ENCODE peak calls at places on chromosomes 16 and 17, in eight cellular contexts. One of them, this sample, is unnamed.

GRCh38 chr16:85649411-85649977 is 36.4 kb downstream of the GSE1 start:
- DNase-seq in WTC11: no peak
- DNase-seq in H9: no peak
- DNase-seq in adrenal gland: no peak
- DNase-seq in cardiac muscle cell: no peak
- DNase-seq in RWPE1: no peak
- DNase-seq in GM12878: no peak
- DNase-seq in AG10803: no peak
- DNase-seq in this sample: no peak

GRCh38 chr17:67759355-67760171 is 41.8 kb downstream of the NOL11 start:
- DNase-seq in cardiac muscle cell: no peak
- DNase-seq in RWPE1: no peak
- DNase-seq in H9: no peak
- DNase-seq in AG10803: peak; percentile 61
- DNase-seq in GM12878: no peak
- DNase-seq in WTC11: no peak
- DNase-seq in adrenal gland: no peak
- DNase-seq in this sample: no peak

GRCh38 chr17:47287639-47288038 is 34.0 kb downstream of the ITGB3 start:
- DNase-seq in AG10803: no peak
- DNase-seq in RWPE1: no peak
- DNase-seq in cardiac muscle cell: no peak
- DNase-seq in GM12878: no peak
- DNase-seq in H9: no peak
- DNase-seq in WTC11: no peak
- DNase-seq in adrenal gland: no peak
- DNase-seq in this sample: no peak

GRCh38 chr17:32495347-32496253 is 8.8 kb downstream of the CDK5R1 start:
- DNase-seq in WTC11: no peak
- DNase-seq in GM12878: no peak
- DNase-seq in RWPE1: no peak
- DNase-seq in adrenal gland: no peak
- DNase-seq in AG10803: peak; percentile 46
- DNase-seq in cardiac muscle cell: peak; percentile 62
- DNase-seq in H9: no peak
- DNase-seq in this sample: peak; percentile 38

GRCh38 chr16:82454152-82454551 is 172.6 kb upstream of the CDH13 start:
- DNase-seq in H9: no peak
- DNase-seq in adrenal gland: no peak
- DNase-seq in WTC11: no peak
- DNase-seq in GM12878: no peak
- DNase-seq in cardiac muscle cell: no peak
- DNase-seq in AG10803: no peak
- DNase-seq in RWPE1: no peak
- DNase-seq in this sample: no peak

GRCh38 chr17:7056386-7056785 is 12.5 kb upstream of the SLC16A11 start:
- DNase-seq in GM12878: no peak
- DNase-seq in RWPE1: no peak
- DNase-seq in AG10803: peak; percentile 54
- DNase-seq in adrenal gland: no peak
- DNase-seq in WTC11: no peak
- DNase-seq in cardiac muscle cell: no peak
- DNase-seq in H9: no peak
- DNase-seq in this sample: no peak

GRCh38 chr17:42441717-42442565 is 16.7 kb upstream of the ATP6V0A1 start:
- DNase-seq in AG10803: no peak
- DNase-seq in H9: no peak
- DNase-seq in WTC11: no peak
- DNase-seq in RWPE1: no peak
- DNase-seq in GM12878: no peak
- DNase-seq in adrenal gland: no peak
- DNase-seq in cardiac muscle cell: no peak
- DNase-seq in this sample: no peak

GRCh38 chr16:84308120-84308519 is 13.4 kb downstream of the WFDC1 start:
- DNase-seq in adrenal gland: no peak
- DNase-seq in RWPE1: peak; percentile 14
- DNase-seq in AG10803: peak; percentile 39
- DNase-seq in WTC11: peak; percentile 79
- DNase-seq in GM12878: no peak
- DNase-seq in H9: peak; percentile 78
- DNase-seq in cardiac muscle cell: peak; percentile 84
- DNase-seq in this sample: peak; percentile 78

GRCh38 chr17:70314096-70314495 is 144.8 kb downstream of the KCNJ2 start:
- DNase-seq in H9: no peak
- DNase-seq in RWPE1: no peak
- DNase-seq in cardiac muscle cell: no peak
- DNase-seq in GM12878: no peak
- DNase-seq in adrenal gland: no peak
- DNase-seq in AG10803: peak; percentile 53
- DNase-seq in WTC11: no peak
- DNase-seq in this sample: no peak

GRCh38 chr17:63222655-63223054 is 223.5 kb downstream of the CYB561 start:
- DNase-seq in WTC11: no peak
- DNase-seq in GM12878: no peak
- DNase-seq in cardiac muscle cell: no peak
- DNase-seq in H9: no peak
- DNase-seq in RWPE1: no peak
- DNase-seq in adrenal gland: no peak
- DNase-seq in AG10803: peak; percentile 3
- DNase-seq in this sample: no peak

GRCh38 chr16:48317614-48318013 is 67.6 kb downstream of the SIAH1 start:
- DNase-seq in H9: no peak
- DNase-seq in RWPE1: peak; percentile 13
- DNase-seq in adrenal gland: no peak
- DNase-seq in GM12878: no peak
- DNase-seq in cardiac muscle cell: no peak
- DNase-seq in AG10803: peak; percentile 74
- DNase-seq in WTC11: no peak
- DNase-seq in this sample: no peak

GRCh38 chr16:21980032-21980431 is 20.9 kb downstream of the PDZD9 start:
- DNase-seq in GM12878: no peak
- DNase-seq in RWPE1: no peak
- DNase-seq in WTC11: no peak
- DNase-seq in cardiac muscle cell: no peak
- DNase-seq in AG10803: no peak
- DNase-seq in adrenal gland: no peak
- DNase-seq in H9: no peak
- DNase-seq in this sample: no peak

GRCh38 chr16:74094514-74094913 is 202.1 kb upstream of the PSMD7 start:
- DNase-seq in WTC11: no peak
- DNase-seq in AG10803: no peak
- DNase-seq in adrenal gland: no peak
- DNase-seq in cardiac muscle cell: no peak
- DNase-seq in H9: no peak
- DNase-seq in RWPE1: no peak
- DNase-seq in GM12878: no peak
- DNase-seq in this sample: no peak

GRCh38 chr16:30924086-30924714 is 828 bp downstream of the FBXL19 start:
- DNase-seq in RWPE1: no peak
- DNase-seq in adrenal gland: no peak
- DNase-seq in H9: no peak
- DNase-seq in GM12878: no peak
- DNase-seq in cardiac muscle cell: peak; percentile 42
- DNase-seq in WTC11: peak; percentile 48
- DNase-seq in AG10803: no peak
- DNase-seq in this sample: peak; percentile 49

GRCh38 chr17:60573139-60573975 is 26.6 kb upstream of the PPM1D start:
- DNase-seq in H9: no peak
- DNase-seq in cardiac muscle cell: peak; percentile 13
- DNase-seq in adrenal gland: no peak
- DNase-seq in RWPE1: no peak
- DNase-seq in WTC11: no peak
- DNase-seq in GM12878: no peak
- DNase-seq in AG10803: peak; percentile 86
- DNase-seq in this sample: no peak

GRCh38 chr16:8937803-8938202 is 25.9 kb downstream of the USP7 start:
- DNase-seq in RWPE1: no peak
- DNase-seq in adrenal gland: no peak
- DNase-seq in H9: no peak
- DNase-seq in GM12878: no peak
- DNase-seq in cardiac muscle cell: no peak
- DNase-seq in AG10803: no peak
- DNase-seq in WTC11: no peak
- DNase-seq in this sample: no peak

GRCh38 chr16:57795431-57795878 is 6.8 kb downstream of the KIFC3 start:
- DNase-seq in cardiac muscle cell: peak; percentile 61
- DNase-seq in GM12878: no peak
- DNase-seq in AG10803: peak; percentile 66
- DNase-seq in WTC11: peak; percentile 74
- DNase-seq in RWPE1: peak; percentile 55
- DNase-seq in H9: peak; percentile 82
- DNase-seq in adrenal gland: no peak
- DNase-seq in this sample: peak; percentile 41

GRCh38 chr17:19592316-19592715 is 56.2 kb upstream of the ALDH3A2 start:
- DNase-seq in GM12878: no peak
- DNase-seq in RWPE1: no peak
- DNase-seq in adrenal gland: no peak
- DNase-seq in WTC11: no peak
- DNase-seq in H9: no peak
- DNase-seq in AG10803: no peak
- DNase-seq in cardiac muscle cell: no peak
- DNase-seq in this sample: no peak

DNA sequence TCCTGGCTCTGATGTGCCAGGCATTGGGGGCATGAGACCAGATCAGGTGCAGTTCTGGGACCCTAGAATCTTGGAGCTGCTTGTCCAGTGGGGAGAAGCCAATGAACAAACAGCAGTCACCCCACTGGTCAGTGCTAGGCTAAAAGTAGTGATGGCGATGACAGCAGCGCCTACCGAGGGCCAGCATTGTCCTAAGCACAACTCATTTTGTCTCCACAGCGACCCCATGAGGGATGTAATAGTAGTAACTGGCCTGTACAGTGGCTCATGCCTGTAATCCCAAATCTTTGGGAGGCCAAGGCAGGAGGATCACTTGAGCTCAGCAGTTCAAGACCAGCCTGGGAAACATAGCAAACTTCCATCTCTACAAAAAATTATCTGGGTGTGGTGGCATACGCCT is 6.2 kb downstream of the SMCR8 start:
- DNase-seq in WTC11: peak; percentile 38
- DNase-seq in adrenal gland: no peak
- DNase-seq in cardiac muscle cell: peak; percentile 12
- DNase-seq in H9: peak; percentile 68
- DNase-seq in GM12878: no peak
- DNase-seq in RWPE1: no peak
- DNase-seq in AG10803: peak; percentile 28
- DNase-seq in this sample: no peak
- TF ChIP-seq CTCF in WTC11: peak; percentile 23
- TF ChIP-seq CTCF in adrenal gland: no peak
- TF ChIP-seq CTCF in cardiac muscle cell: peak; percentile 20
- TF ChIP-seq CTCF in H9: peak; percentile 49
- TF ChIP-seq CTCF in GM12878: peak; percentile 14
- TF ChIP-seq CTCF in RWPE1: no peak
- TF ChIP-seq CTCF in AG10803: peak; percentile 38
- TF ChIP-seq CTCF in this sample: no peak

GRCh38 chr17:4160294-4160859 is 17.4 kb downstream of the CYB5D2 start:
- DNase-seq in H9: no peak
- DNase-seq in adrenal gland: no peak
- DNase-seq in RWPE1: peak; percentile 13
- DNase-seq in GM12878: no peak
- DNase-seq in cardiac muscle cell: no peak
- DNase-seq in WTC11: no peak
- DNase-seq in AG10803: no peak
- DNase-seq in this sample: no peak

GRCh38 chr17:4159761-4160160 is 16.8 kb downstream of the CYB5D2 start:
- DNase-seq in GM12878: no peak
- DNase-seq in cardiac muscle cell: no peak
- DNase-seq in AG10803: no peak
- DNase-seq in RWPE1: no peak
- DNase-seq in WTC11: no peak
- DNase-seq in H9: no peak
- DNase-seq in adrenal gland: no peak
- DNase-seq in this sample: no peak

GRCh38 chr17:4162366-4162765 is 19.4 kb downstream of the CYB5D2 start:
- DNase-seq in cardiac muscle cell: no peak
- DNase-seq in AG10803: no peak
- DNase-seq in WTC11: no peak
- DNase-seq in H9: no peak
- DNase-seq in GM12878: no peak
- DNase-seq in adrenal gland: no peak
- DNase-seq in RWPE1: no peak
- DNase-seq in this sample: no peak

GRCh38 chr17:4161560-4162221 is 18.7 kb downstream of the CYB5D2 start:
- DNase-seq in RWPE1: peak; percentile 45
- DNase-seq in AG10803: peak; percentile 13
- DNase-seq in WTC11: no peak
- DNase-seq in cardiac muscle cell: no peak
- DNase-seq in adrenal gland: no peak
- DNase-seq in GM12878: no peak
- DNase-seq in H9: no peak
- DNase-seq in this sample: no peak

GRCh38 chr17:4161179-4161559 is 18.2 kb downstream of the CYB5D2 start:
- DNase-seq in AG10803: peak; percentile 72
- DNase-seq in RWPE1: peak; percentile 90
- DNase-seq in WTC11: peak; percentile 21
- DNase-seq in H9: peak; percentile 71
- DNase-seq in cardiac muscle cell: no peak
- DNase-seq in GM12878: no peak
- DNase-seq in adrenal gland: peak; percentile 51
- DNase-seq in this sample: no peak
- TF ChIP-seq CTCF in AG10803: peak; percentile 29
- TF ChIP-seq CTCF in RWPE1: no peak
- TF ChIP-seq CTCF in WTC11: no peak
- TF ChIP-seq CTCF in H9: no peak
- TF ChIP-seq CTCF in cardiac muscle cell: peak; percentile 22
- TF ChIP-seq CTCF in GM12878: no peak
- TF ChIP-seq CTCF in adrenal gland: no peak
- TF ChIP-seq CTCF in this sample: no peak

DNA sequence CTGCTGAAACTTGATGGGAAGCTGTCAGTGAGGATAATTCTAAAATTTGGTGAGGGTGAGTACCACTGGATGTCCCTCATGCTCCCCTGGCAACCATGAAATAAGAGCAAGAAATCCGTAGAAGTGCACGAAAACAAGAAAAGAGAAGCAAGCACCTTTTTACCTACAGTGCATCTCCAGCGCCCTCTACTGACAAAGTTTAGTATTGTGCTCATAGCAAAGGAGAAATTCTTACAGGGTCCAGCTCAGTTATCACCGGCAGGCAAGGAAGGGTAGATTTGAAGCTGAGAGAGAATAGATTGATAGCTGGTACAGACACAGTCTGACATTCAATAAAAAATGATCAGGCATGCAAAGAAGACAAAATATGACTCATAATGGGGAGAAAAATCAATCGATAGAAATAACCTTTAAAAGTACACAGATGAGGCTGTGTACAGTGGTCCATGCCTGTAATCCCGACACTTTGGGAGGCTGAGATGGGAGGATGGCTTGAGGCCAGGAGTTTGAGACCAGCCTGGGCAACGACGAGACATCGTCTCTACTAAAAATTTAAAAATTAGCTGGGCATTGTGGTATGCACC is 28.3 kb upstream of the TEX2 start:
- DNase-seq in RWPE1: no peak
- DNase-seq in H9: no peak
- DNase-seq in WTC11: no peak
- DNase-seq in adrenal gland: no peak
- DNase-seq in GM12878: no peak
- DNase-seq in cardiac muscle cell: no peak
- DNase-seq in AG10803: no peak
- DNase-seq in this sample: no peak
- TF ChIP-seq CTCF in RWPE1: peak; percentile 46
- TF ChIP-seq CTCF in H9: peak; percentile 66
- TF ChIP-seq CTCF in WTC11: peak; percentile 49
- TF ChIP-seq CTCF in adrenal gland: no peak
- TF ChIP-seq CTCF in GM12878: peak; percentile 65
- TF ChIP-seq CTCF in cardiac muscle cell: peak; percentile 28
- TF ChIP-seq CTCF in AG10803: peak; percentile 26
- TF ChIP-seq CTCF in this sample: no peak

GRCh38 chr17:81412490-81413093 is 17.3 kb downstream of the BAHCC1 start:
- DNase-seq in GM12878: no peak
- DNase-seq in AG10803: no peak
- DNase-seq in H9: no peak
- DNase-seq in WTC11: no peak
- DNase-seq in RWPE1: no peak
- DNase-seq in cardiac muscle cell: no peak
- DNase-seq in adrenal gland: no peak
- DNase-seq in this sample: no peak
- TF ChIP-seq CTCF in GM12878: no peak
- TF ChIP-seq CTCF in AG10803: no peak
- TF ChIP-seq CTCF in H9: no peak
- TF ChIP-seq CTCF in WTC11: no peak
- TF ChIP-seq CTCF in RWPE1: no peak
- TF ChIP-seq CTCF in cardiac muscle cell: no peak
- TF ChIP-seq CTCF in adrenal gland: no peak
- TF ChIP-seq CTCF in this sample: no peak

This sample was measured in nephron progenitor cell.